ENCODE peak calls at places on chromosomes 6 and 20, in five cellular contexts. One of them, this sample, is unnamed.

GRCh38 chr6:169213814-169214520 is 39.7 kb downstream of the THBS2 start:
- DNase-seq in NCI-H345: no peak
- DNase-seq in IMR-90: no peak
- DNase-seq in colonic mucosa: peak
- DNase-seq in H54: no peak
- DNase-seq in this sample: peak

GRCh38 chr6:147103641-147104040 is 100.6 kb upstream of the STXBP5 start:
- DNase-seq in NCI-H345: no peak
- DNase-seq in IMR-90: no peak
- DNase-seq in colonic mucosa: no peak
- DNase-seq in H54: no peak
- DNase-seq in this sample: no peak

GRCh38 chr20:32155017-32155965 is 45.8 kb downstream of the TM9SF4 start:
- DNase-seq in NCI-H345: peak
- DNase-seq in IMR-90: peak
- DNase-seq in colonic mucosa: peak
- DNase-seq in H54: peak
- DNase-seq in this sample: peak

GRCh38 chr6:22152871-22153270 is 144.0 kb downstream of the PRL start:
- DNase-seq in H54: no peak
- DNase-seq in IMR-90: no peak
- DNase-seq in colonic mucosa: no peak
- DNase-seq in NCI-H345: peak
- DNase-seq in this sample: no peak

GRCh38 chr6:41589636-41590622 is 43.7 kb downstream of the FOXP4 start:
- DNase-seq in colonic mucosa: no peak
- DNase-seq in IMR-90: no peak
- DNase-seq in NCI-H345: no peak
- DNase-seq in H54: no peak
- DNase-seq in this sample: no peak

GRCh38 chr20:641516-641913 is 11.5 kb downstream of the SRXN1 start:
- DNase-seq in NCI-H345: no peak
- DNase-seq in H54: no peak
- DNase-seq in colonic mucosa: no peak
- DNase-seq in IMR-90: no peak
- DNase-seq in this sample: no peak

GRCh38 chr6:35468181-35468979 is at the start of gene RPL10A:
- DNase-seq in H54: peak
- DNase-seq in IMR-90: peak
- DNase-seq in NCI-H345: peak
- DNase-seq in colonic mucosa: peak
- DNase-seq in this sample: peak

GRCh38 chr6:25359191-25359861 is 80.2 kb downstream of the CARMIL1 start:
- DNase-seq in IMR-90: peak
- DNase-seq in H54: peak
- DNase-seq in NCI-H345: peak
- DNase-seq in colonic mucosa: no peak
- DNase-seq in this sample: peak

GRCh38 chr6:119325559-119326240 is 23.9 kb downstream of the MAN1A1 start:
- DNase-seq in colonic mucosa: no peak
- DNase-seq in NCI-H345: no peak
- DNase-seq in H54: no peak
- DNase-seq in IMR-90: no peak
- DNase-seq in this sample: no peak

GRCh38 chr6:72037006-72037405 is 150.7 kb downstream of the RIMS1 start:
- DNase-seq in NCI-H345: no peak
- DNase-seq in colonic mucosa: no peak
- DNase-seq in H54: no peak
- DNase-seq in IMR-90: no peak
- DNase-seq in this sample: no peak

GRCh38 chr6:79694623-79695311 is 63.6 kb downstream of the SH3BGRL2 start:
- DNase-seq in colonic mucosa: no peak
- DNase-seq in IMR-90: no peak
- DNase-seq in NCI-H345: no peak
- DNase-seq in H54: no peak
- DNase-seq in this sample: no peak

GRCh38 chr6:166259296-166259977 is 48.8 kb downstream of the PRR18 start:
- DNase-seq in colonic mucosa: no peak
- DNase-seq in IMR-90: no peak
- DNase-seq in H54: no peak
- DNase-seq in NCI-H345: no peak
- DNase-seq in this sample: no peak

GRCh38 chr20:59988141-59988540 is 29.9 kb downstream of the CDH26 start:
- DNase-seq in colonic mucosa: no peak
- DNase-seq in H54: peak
- DNase-seq in NCI-H345: no peak
- DNase-seq in IMR-90: peak
- DNase-seq in this sample: no peak

GRCh38 chr6:149108398-149109100 is 209.0 kb upstream of the TAB2 start:
- DNase-seq in H54: no peak
- DNase-seq in IMR-90: no peak
- DNase-seq in NCI-H345: no peak
- DNase-seq in colonic mucosa: no peak
- DNase-seq in this sample: no peak

GRCh38 chr6:119195204-119195603 is 116.7 kb upstream of the FAM184A start:
- DNase-seq in colonic mucosa: no peak
- DNase-seq in H54: no peak
- DNase-seq in IMR-90: no peak
- DNase-seq in NCI-H345: no peak
- DNase-seq in this sample: no peak

GRCh38 chr6:11711994-11712698 is 66.5 kb downstream of the ADTRP start:
- DNase-seq in H54: no peak
- DNase-seq in IMR-90: peak
- DNase-seq in NCI-H345: no peak
- DNase-seq in colonic mucosa: no peak
- DNase-seq in this sample: no peak

GRCh38 chr6:97411610-97412009 is 128.6 kb upstream of the MMS22L start:
- DNase-seq in IMR-90: no peak
- DNase-seq in NCI-H345: no peak
- DNase-seq in colonic mucosa: no peak
- DNase-seq in H54: no peak
- DNase-seq in this sample: no peak

GRCh38 chr20:20956586-20956985 is 149.6 kb downstream of the LINC00237 start:
- DNase-seq in NCI-H345: no peak
- DNase-seq in H54: no peak
- DNase-seq in IMR-90: no peak
- DNase-seq in colonic mucosa: no peak
- DNase-seq in this sample: no peak

GRCh38 chr6:113103618-113104390 is 753.3 kb upstream of the MARCKS start:
- DNase-seq in NCI-H345: no peak
- DNase-seq in colonic mucosa: no peak
- DNase-seq in IMR-90: peak
- DNase-seq in H54: no peak
- DNase-seq in this sample: no peak

GRCh38 chr20:2282181-2282580 is 13.6 kb upstream of the TGM3 start:
- DNase-seq in H54: no peak
- DNase-seq in IMR-90: no peak
- DNase-seq in colonic mucosa: no peak
- DNase-seq in NCI-H345: no peak
- DNase-seq in this sample: no peak

GRCh38 chr20:36604952-36605308 is 649 bp upstream of the RAB5IF start:
- DNase-seq in colonic mucosa: peak
- DNase-seq in IMR-90: no peak
- DNase-seq in H54: no peak
- DNase-seq in NCI-H345: no peak
- DNase-seq in this sample: peak

GRCh38 chr20:35014537-35014936 is 58.9 kb downstream of the MYH7B start:
- DNase-seq in colonic mucosa: no peak
- DNase-seq in H54: no peak
- DNase-seq in IMR-90: no peak
- DNase-seq in NCI-H345: no peak
- DNase-seq in this sample: no peak

GRCh38 chr6:143034689-143035334 is 25.9 kb upstream of the AIG1 start:
- DNase-seq in IMR-90: no peak
- DNase-seq in colonic mucosa: peak
- DNase-seq in H54: no peak
- DNase-seq in NCI-H345: no peak
- DNase-seq in this sample: no peak

GRCh38 chr20:45189861-45190260 is 15.2 kb downstream of the PI3 start:
- DNase-seq in colonic mucosa: no peak
- DNase-seq in H54: no peak
- DNase-seq in NCI-H345: no peak
- DNase-seq in IMR-90: no peak
- DNase-seq in this sample: no peak

GRCh38 chr6:146127447-146128215 is 98.8 kb downstream of the GRM1 start:
- DNase-seq in colonic mucosa: no peak
- DNase-seq in IMR-90: no peak
- DNase-seq in NCI-H345: no peak
- DNase-seq in H54: no peak
- DNase-seq in this sample: no peak

GRCh38 chr20:19008497-19008896 is 194.9 kb downstream of the SCP2D1 start:
- DNase-seq in NCI-H345: no peak
- DNase-seq in H54: no peak
- DNase-seq in colonic mucosa: no peak
- DNase-seq in IMR-90: no peak
- DNase-seq in this sample: no peak

GRCh38 chr20:858011-858410 is 24.5 kb downstream of the FAM110A start:
- DNase-seq in colonic mucosa: no peak
- DNase-seq in NCI-H345: no peak
- DNase-seq in IMR-90: no peak
- DNase-seq in H54: no peak
- DNase-seq in this sample: no peak

GRCh38 chr20:50713677-50714101 is 17.7 kb upstream of the PARD6B start:
- DNase-seq in NCI-H345: no peak
- DNase-seq in IMR-90: peak
- DNase-seq in H54: no peak
- DNase-seq in colonic mucosa: no peak
- DNase-seq in this sample: peak